ENCODE peak calls at places on chromosomes 3 and 15, in five cellular contexts. F is IMR-90, G is A549, E is HepG2, S is K562. T is an unnamed sample.

GRCh38 chr3:126956361-126956760 is 26.6 kb upstream of the PLXNA1 start:
- DNase-seq in G (no peak), S (no peak), E (no peak), F (no peak), T (no peak)

GRCh38 chr15:75043509-75044257 is 20.3 kb downstream of the PPCDC start:
- DNase-seq in E (peak; percentile 96), F (peak; percentile 100), S (peak; percentile 96), G (peak; percentile 48), T (peak; percentile 93)

GRCh38 chr15:22963546-22964125 is 16.5 kb downstream of the CYFIP1 start:
- DNase-seq in F (peak; percentile 44), G (no peak), S (no peak), E (no peak), T (no peak)

GRCh38 chr15:62958528-62958927 is 84.0 kb upstream of the TPM1 start:
- DNase-seq in F (no peak), G (no peak), E (no peak), S (no peak), T (no peak)

GRCh38 chr3:127736801-127737539 is 64.2 kb downstream of the ABTB1 start:
- DNase-seq in G (no peak), F (no peak), E (no peak), S (no peak), T (no peak)

GRCh38 chr3:85935171-85935570 is 976.4 kb downstream of the CADM2 start:
- DNase-seq in E (no peak), F (no peak), G (no peak), S (no peak), T (no peak)

GRCh38 chr3:9340450-9341009 is 22.3 kb upstream of the THUMPD3 start:
- DNase-seq in E (peak; percentile 41), S (no peak), G (peak; percentile 62), F (peak; percentile 93), T (no peak)

GRCh38 chr15:23642413-23643044 is 5.1 kb downstream of the MAGEL2 start:
- DNase-seq in E (peak; percentile 51), S (peak; percentile 79), F (peak; percentile 51), G (peak; percentile 57), T (no peak)

GRCh38 chr3:8705575-8705974 is 28.0 kb upstream of the CAV3 start:
- DNase-seq in E (no peak), G (no peak), F (no peak), S (no peak), T (no peak)

GRCh38 chr15:34436956-34437442 is 609 bp downstream of the GOLGA8A start:
- DNase-seq in E (peak; percentile 3), F (peak; percentile 4), S (peak; percentile 74), G (no peak), T (no peak)

GRCh38 chr15:49927462-49927861 is 191.6 kb downstream of the ATP8B4 start:
- DNase-seq in F (peak; percentile 62), E (no peak), G (no peak), S (no peak), T (no peak)

GRCh38 chr3:4976109-4976508 is 3.1 kb upstream of the BHLHE40 start:
- DNase-seq in G (peak; percentile 94), F (peak; percentile 63), E (peak; percentile 79), S (peak; percentile 94), T (no peak)

GRCh38 chr3:113234688-113235260 is 23.4 kb downstream of the BOC start:
- DNase-seq in S (no peak), G (no peak), E (no peak), F (peak; percentile 38), T (no peak)

GRCh38 chr3:12253521-12253920 is 35.3 kb upstream of the PPARG start:
- DNase-seq in G (no peak), E (no peak), S (peak; percentile 3), F (peak; percentile 44), T (no peak)

GRCh38 chr3:5841609-5842008 is 654.1 kb downstream of the EDEM1 start:
- DNase-seq in S (no peak), G (no peak), F (no peak), E (no peak), T (no peak)

GRCh38 chr15:96470682-96471290 is 140.3 kb downstream of the NR2F2 start:
- DNase-seq in F (no peak), E (no peak), G (no peak), S (no peak), T (no peak)

GRCh38 chr3:43885908-43886618 is 195.3 kb downstream of the ABHD5 start:
- DNase-seq in F (no peak), S (no peak), E (no peak), G (no peak), T (no peak)

GRCh38 chr3:141386611-141387110 is 18.4 kb downstream of the ZBTB38 start:
- DNase-seq in E (no peak), S (peak; percentile 42), F (peak; percentile 83), G (no peak), T (no peak)

GRCh38 chr3:197124713-197125112 is 95.1 kb upstream of the MELTF start:
- DNase-seq in S (no peak), E (no peak), F (peak; percentile 11), G (no peak), T (no peak)

GRCh38 chr3:36175113-36175812 is 205.0 kb upstream of the STAC start:
- DNase-seq in S (no peak), E (no peak), F (no peak), G (no peak), T (no peak)

GRCh38 chr3:111947179-111947727 is 31.6 kb upstream of the ABHD10 start:
- DNase-seq in F (peak; percentile 75), G (no peak), E (no peak), S (no peak), T (no peak)

GRCh38 chr3:67489816-67490215 is 164.6 kb downstream of the SUCLG2 start:
- DNase-seq in E (no peak), F (peak; percentile 48), G (no peak), S (no peak), T (no peak)

GRCh38 chr15:85533949-85534543 is 153.6 kb downstream of the AKAP13 start:
- DNase-seq in G (no peak), F (no peak), E (no peak), S (no peak), T (no peak)

DNA sequence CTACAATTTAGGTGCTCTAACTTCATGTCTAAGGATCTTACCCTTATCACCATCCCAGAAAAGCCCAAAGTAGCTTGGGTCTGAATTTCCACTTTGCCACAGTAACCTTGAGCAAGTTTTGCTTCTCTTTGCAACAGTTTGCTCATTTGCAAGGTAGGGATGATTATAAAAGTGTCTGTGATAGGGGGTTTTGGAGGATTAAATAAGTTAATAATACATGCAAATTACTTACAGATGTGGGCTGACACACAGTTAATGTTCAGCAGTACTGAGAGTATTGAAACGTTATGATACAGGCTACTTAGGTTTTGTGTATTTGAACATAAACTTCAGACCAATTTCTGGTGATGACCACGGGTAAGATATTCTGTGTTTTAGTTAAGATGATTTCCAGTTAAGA is 444.7 kb upstream of the TPRG1 start:
- DNase-seq in S (no peak), G (no peak), E (no peak), F (no peak), T (no peak)
- TF ChIP-seq USF2 in S (no peak), G (no peak), E (no peak), F (no peak), T (no peak)

DNA sequence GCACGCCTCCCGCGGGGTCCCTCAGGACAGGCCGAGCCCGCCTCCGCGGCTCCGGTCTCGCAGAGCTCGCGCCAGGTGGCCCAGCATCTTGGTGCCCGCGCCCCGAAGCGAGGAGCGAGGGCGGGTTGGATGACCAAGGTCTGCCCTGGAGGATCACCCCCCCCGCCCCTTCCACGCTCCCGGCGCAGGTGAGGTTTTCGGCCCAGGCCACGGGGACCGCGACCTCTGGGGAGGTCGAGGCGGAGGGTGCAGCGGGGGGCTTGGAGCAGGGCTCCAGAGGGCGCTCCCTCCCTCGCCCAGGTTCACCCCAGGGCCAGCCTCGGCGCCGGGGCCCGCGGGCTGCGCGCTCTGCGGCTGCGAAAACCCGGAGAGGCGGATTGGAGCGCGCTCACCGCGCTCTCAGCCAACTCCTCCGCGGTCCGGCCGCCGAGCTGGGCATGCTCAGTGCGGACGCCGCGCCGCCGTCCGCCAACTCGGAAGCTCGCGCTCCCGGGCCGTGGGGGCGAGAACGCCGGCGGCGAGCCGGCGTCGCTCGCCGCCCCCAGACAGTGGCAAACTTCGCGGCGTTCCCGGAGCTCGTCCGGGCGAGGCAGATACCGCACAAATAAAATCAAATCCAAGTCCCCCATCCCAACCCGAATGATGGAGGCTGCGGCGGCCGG is at the start of gene MED12L:
- DNase-seq in E (peak; percentile 30), G (peak; percentile 77), F (peak; percentile 74), S (peak; percentile 15), T (no peak)
- TF ChIP-seq BHLHE40 in E (no peak), G (no peak), F (no peak), S (no peak), T (no peak)

DNA sequence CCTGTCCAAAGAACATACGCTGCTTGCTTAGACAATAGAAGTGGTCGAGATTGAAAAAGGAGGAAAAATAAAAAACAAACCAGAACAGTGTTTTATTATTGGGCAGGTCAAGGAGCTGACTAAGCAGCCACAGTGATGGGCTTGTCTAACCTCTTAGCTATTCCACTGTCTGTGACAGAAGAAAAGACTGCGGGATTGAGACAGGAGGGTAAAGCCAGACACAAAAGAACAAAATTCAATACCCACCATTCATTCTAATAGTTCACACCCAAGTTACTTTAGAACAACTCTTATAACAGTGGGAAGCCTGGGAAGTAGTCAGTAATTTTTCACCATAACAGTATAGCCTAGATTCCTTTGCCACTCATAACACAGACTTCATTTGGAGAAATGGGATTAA is 435.4 kb downstream of the MFSD1 start:
- DNase-seq in E (no peak), F (no peak), G (no peak), S (no peak), T (no peak)
- TF ChIP-seq USF2 in E (no peak), F (no peak), G (no peak), S (no peak), T (no peak)

DNA sequence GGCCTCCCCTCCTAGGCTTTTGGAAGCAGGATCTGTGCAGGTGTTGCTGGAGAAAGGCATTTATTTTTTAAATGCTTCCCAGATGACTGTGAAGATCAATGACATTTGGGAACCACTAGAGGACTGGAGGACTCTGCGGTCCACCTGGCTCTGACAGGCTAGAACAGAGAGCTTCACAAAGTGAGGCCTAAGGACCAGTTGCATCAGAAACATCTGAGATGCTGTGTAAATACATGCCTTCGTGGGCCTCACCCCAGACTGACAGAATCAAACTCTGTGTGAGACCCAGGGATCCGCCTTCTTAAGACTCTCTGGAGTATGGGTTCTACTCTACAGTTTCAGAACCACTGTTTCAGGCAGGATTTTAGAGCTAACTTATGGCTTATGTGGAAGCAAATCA is 105.0 kb upstream of the ICE2 start:
- DNase-seq in G (peak; percentile 13), E (peak; percentile 62), S (no peak), F (no peak), T (no peak)
- TF ChIP-seq BHLHE40 in G (no peak), E (no peak), S (no peak), F (no peak), T (no peak)

T was measured in GM12878.